ENCODE peak calls at places on chromosomes 13 and 19, in seven cellular contexts. H is A673; X is colonic mucosa; Q is aorta; M is CD4-positive, CD25-positive, alpha-beta regulatory T cell; J is Panc1; N is transverse colon. R is an unnamed sample.

GRCh38 chr19:28426902-28427232 is 786.1 kb downstream of the UQCRFS1 start:
- DNase-seq in H (no peak), X (no peak), Q (no peak), M (no peak), J (no peak), N (no peak), R (no peak)

GRCh38 chr19:49921871-49922755 is 6.9 kb upstream of the ATF5 start:
- DNase-seq in H (no peak), X (no peak), Q (peak), M (no peak), J (no peak), N (no peak), R (no peak)

GRCh38 chr13:51523082-51523518 is 61.2 kb upstream of the WDFY2 start:
- DNase-seq in H (peak), X (no peak), Q (peak), M (peak), J (no peak), N (peak), R (no peak)

GRCh38 chr13:89057274-89057673 is 1386.1 kb downstream of the SLITRK5 start:
- DNase-seq in H (no peak), X (no peak), Q (no peak), M (no peak), J (no peak), N (no peak), R (no peak)

GRCh38 chr19:4969292-4969771 is 419 bp downstream of the KDM4B start:
- DNase-seq in H (no peak), X (no peak), Q (no peak), M (no peak), J (no peak), N (no peak), R (no peak)

GRCh38 chr13:34107814-34108213 is 289.9 kb downstream of the RFC3 start:
- DNase-seq in H (no peak), X (no peak), Q (no peak), M (no peak), J (no peak), N (no peak), R (no peak)

GRCh38 chr19:21824679-21825078 is 11.3 kb downstream of the ZNF43 start:
- DNase-seq in H (no peak), X (no peak), Q (no peak), M (no peak), J (no peak), N (no peak), R (no peak)

GRCh38 chr13:112852392-112852791 is 116.6 kb upstream of the MCF2L start:
- DNase-seq in H (no peak), X (no peak), Q (peak), M (no peak), J (no peak), N (no peak), R (no peak)

GRCh38 chr13:68359105-68359504 is 1129.0 kb upstream of the PCDH9 start:
- DNase-seq in H (no peak), X (no peak), Q (no peak), M (no peak), J (no peak), N (no peak), R (no peak)

GRCh38 chr13:23870356-23871146 is 18.6 kb downstream of the MIPEP start:
- DNase-seq in H (no peak), X (no peak), Q (no peak), M (no peak), J (no peak), N (no peak), R (no peak)

GRCh38 chr19:51407631-51408131 is 9.8 kb downstream of the SIGLEC10 start:
- DNase-seq in H (no peak), X (no peak), Q (no peak), M (peak), J (no peak), N (peak), R (no peak)

GRCh38 chr13:73364706-73365105 is 305.9 kb downstream of the KLF5 start:
- DNase-seq in H (no peak), X (peak), Q (no peak), M (no peak), J (no peak), N (peak), R (no peak)

GRCh38 chr13:36552334-36552733 is 120.0 kb downstream of the CCNA1 start:
- DNase-seq in H (no peak), X (no peak), Q (no peak), M (no peak), J (no peak), N (no peak), R (no peak)

GRCh38 chr13:69857188-69857821 is 250.3 kb upstream of the ATXN8OS start:
- DNase-seq in H (peak), X (no peak), Q (no peak), M (peak), J (peak), N (no peak), R (peak)

GRCh38 chr13:20127263-20127562 is 33.6 kb downstream of the GJA3 start:
- DNase-seq in H (no peak), X (no peak), Q (no peak), M (peak), J (no peak), N (no peak), R (no peak)

GRCh38 chr13:48158290-48158689 is 63.4 kb upstream of the MED4 start:
- DNase-seq in H (peak), X (no peak), Q (no peak), M (peak), J (no peak), N (no peak), R (no peak)

GRCh38 chr19:16070366-16070990 is 5.8 kb upstream of the TPM4 start:
- DNase-seq in H (no peak), X (peak), Q (peak), M (peak), J (no peak), N (peak), R (peak)

GRCh38 chr13:113744197-113745000 is 14.6 kb upstream of the TMEM255B start:
- DNase-seq in H (no peak), X (no peak), Q (peak), M (no peak), J (no peak), N (peak), R (no peak)

GRCh38 chr13:25291691-25292090 is 4.4 kb upstream of the MTMR6 start:
- DNase-seq in H (no peak), X (no peak), Q (no peak), M (no peak), J (no peak), N (no peak), R (no peak)

GRCh38 chr19:45798995-45799517 is 6.4 kb upstream of the DMWD start:
- DNase-seq in H (peak), X (no peak), Q (peak), M (peak), J (no peak), N (peak), R (no peak)

GRCh38 chr13:23615677-23616076 is 45.5 kb downstream of the TNFRSF19 start:
- DNase-seq in H (peak), X (no peak), Q (no peak), M (no peak), J (no peak), N (no peak), R (no peak)

GRCh38 chr19:49217382-49217781 is 59.8 kb downstream of the TRPM4 start:
- DNase-seq in H (no peak), X (no peak), Q (no peak), M (no peak), J (no peak), N (no peak), R (no peak)

GRCh38 chr19:52331757-52332156 is 4.3 kb upstream of the ZNF610 start:
- DNase-seq in H (no peak), X (no peak), Q (no peak), M (peak), J (no peak), N (no peak), R (no peak)

GRCh38 chr19:7751157-7751783 is 3.9 kb upstream of the CD209 start:
- DNase-seq in H (no peak), X (no peak), Q (no peak), M (peak), J (no peak), N (no peak), R (peak)

GRCh38 chr19:42306646-42307045 is 4.2 kb upstream of the PAFAH1B3 start:
- DNase-seq in H (no peak), X (no peak), Q (no peak), M (no peak), J (no peak), N (no peak), R (no peak)

GRCh38 chr13:47081850-47082249 is 185.0 kb upstream of the HTR2A start:
- DNase-seq in H (no peak), X (no peak), Q (no peak), M (no peak), J (no peak), N (no peak), R (no peak)

GRCh38 chr19:29405728-29405995 is 120.1 kb upstream of the VSTM2B start:
- DNase-seq in H (no peak), X (no peak), Q (no peak), M (no peak), J (no peak), N (no peak), R (no peak)

GRCh38 chr13:45519473-45519872 is 54.7 kb downstream of the COG3 start:
- DNase-seq in H (no peak), X (no peak), Q (no peak), M (no peak), J (no peak), N (no peak), R (no peak)

GRCh38 chr19:3573858-3574637 is 1.3 kb downstream of the HMG20B start:
- DNase-seq in H (peak), X (peak), Q (peak), M (peak), J (peak), N (peak), R (peak)
- H3K4me3 ChIP-seq in H (peak), X (peak), Q (no peak), M (no peak), J (peak), N (peak), R (peak)

DNA sequence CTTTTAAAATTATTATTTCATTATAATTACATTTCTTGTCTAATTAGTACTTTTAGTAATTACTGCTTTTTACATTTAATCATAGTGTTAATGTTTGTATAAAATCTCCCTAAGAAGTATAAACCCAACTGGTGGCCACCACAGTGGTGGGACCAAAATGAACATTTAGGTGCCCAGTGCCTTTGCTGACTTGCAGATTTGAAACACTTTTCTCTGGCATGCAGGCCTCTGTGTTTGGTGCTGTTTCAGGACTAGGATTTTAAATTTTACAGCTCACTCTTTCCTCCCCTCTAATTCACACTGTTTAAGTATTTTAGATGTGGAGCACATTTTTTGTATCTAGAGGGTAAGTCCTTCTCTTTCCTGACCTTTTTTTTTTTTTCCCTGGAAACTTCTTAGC is 17.5 kb downstream of the UBAC2 start:
- DNase-seq in H (no peak), X (no peak), Q (no peak), M (no peak), J (no peak), N (no peak), R (no peak)
- H3K4me3 ChIP-seq in H (no peak), X (no peak), Q (no peak), M (peak), J (no peak), N (no peak), R (no peak)

GRCh38 chr19:53981408-53981998 is 9.9 kb upstream of the CACNG6 start:
- DNase-seq in H (no peak), X (no peak), Q (no peak), M (no peak), J (no peak), N (no peak), R (no peak)
- H3K4me3 ChIP-seq in H (peak), X (no peak), Q (no peak), M (no peak), J (peak), N (no peak), R (no peak)

DNA sequence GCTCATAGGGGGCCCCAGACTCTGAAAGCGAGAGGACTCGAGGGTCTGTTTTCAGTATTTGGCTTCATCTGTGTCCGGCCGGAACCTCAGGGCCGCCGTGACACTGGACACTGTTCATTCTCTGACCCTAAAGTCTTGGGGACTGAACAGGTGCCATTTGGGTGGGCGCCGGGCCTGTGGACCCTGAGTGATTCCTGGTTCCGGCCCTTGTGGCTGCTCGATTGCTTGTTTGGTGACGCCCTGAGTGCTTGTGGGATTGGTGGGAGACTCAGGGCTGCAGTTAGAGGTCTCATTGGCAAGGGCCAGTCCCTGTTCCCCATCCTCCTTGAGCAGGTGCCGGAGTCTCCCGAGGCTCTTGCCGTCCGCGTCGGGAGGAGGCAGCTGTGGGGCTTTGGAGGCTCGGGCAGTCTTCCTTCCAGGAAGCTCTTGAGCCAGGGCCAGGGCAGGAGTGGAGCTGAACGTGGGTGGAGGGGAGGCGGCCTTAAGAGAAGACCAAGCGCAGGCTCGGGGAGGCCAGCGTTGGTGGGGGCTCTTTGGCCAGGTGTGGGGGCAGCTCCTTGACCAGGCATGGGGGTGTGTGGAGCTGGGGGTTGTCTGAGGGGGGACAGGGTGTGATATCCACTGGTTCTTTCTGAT is 4.7 kb downstream of the PTBP1 start:
- DNase-seq in H (no peak), X (no peak), Q (no peak), M (no peak), J (no peak), N (no peak), R (no peak)
- H3K4me3 ChIP-seq in H (peak), X (no peak), Q (no peak), M (no peak), J (peak), N (no peak), R (no peak)

DNA sequence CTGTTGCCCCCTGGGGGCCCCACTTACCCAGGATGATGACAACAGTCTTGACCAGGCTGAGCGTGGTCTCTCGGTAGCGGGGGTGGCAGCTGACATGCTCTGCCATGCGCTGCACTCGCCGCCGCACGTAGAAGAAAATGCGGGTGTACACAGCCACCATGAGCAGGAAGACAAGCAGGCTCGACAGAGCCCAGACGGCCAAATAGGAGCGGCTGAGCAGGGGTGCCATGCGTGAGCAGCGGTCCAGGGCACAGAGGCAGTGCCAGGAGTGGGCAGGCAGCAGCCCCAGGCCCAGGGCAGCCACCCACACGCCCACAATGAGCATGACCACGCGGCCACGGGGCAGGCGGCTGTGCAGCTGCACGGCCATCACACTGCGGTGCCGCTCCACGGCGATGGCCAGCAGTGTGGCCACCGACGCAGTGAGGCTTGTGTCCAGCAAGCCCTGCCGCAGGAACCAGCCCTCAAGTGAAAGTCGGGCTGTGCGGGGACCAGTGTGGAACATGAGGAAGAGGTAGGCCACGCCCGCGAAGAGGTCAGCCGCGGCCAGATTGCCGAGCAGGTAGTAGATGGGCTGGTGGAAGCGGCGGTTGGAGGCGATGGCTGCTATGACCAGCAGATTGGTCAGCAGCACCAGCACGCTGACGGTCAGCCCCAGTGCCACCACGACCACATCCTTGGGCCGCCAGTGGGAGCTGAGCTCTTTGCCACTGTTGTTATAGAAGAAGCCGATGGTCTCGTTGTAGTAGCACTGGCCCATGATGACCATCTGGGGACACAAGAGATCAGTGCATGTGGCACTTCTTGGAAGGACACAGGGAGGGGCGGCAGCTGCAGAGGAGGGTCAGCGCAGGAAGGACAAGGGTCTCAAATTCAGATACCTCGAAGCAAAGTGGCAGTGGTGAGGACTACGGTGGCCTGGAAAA is 1.2 kb downstream of the LPAR2 start:
- DNase-seq in H (no peak), X (no peak), Q (no peak), M (no peak), J (no peak), N (no peak), R (no peak)
- H3K4me3 ChIP-seq in H (peak), X (peak), Q (no peak), M (peak), J (peak), N (no peak), R (peak)

DNA sequence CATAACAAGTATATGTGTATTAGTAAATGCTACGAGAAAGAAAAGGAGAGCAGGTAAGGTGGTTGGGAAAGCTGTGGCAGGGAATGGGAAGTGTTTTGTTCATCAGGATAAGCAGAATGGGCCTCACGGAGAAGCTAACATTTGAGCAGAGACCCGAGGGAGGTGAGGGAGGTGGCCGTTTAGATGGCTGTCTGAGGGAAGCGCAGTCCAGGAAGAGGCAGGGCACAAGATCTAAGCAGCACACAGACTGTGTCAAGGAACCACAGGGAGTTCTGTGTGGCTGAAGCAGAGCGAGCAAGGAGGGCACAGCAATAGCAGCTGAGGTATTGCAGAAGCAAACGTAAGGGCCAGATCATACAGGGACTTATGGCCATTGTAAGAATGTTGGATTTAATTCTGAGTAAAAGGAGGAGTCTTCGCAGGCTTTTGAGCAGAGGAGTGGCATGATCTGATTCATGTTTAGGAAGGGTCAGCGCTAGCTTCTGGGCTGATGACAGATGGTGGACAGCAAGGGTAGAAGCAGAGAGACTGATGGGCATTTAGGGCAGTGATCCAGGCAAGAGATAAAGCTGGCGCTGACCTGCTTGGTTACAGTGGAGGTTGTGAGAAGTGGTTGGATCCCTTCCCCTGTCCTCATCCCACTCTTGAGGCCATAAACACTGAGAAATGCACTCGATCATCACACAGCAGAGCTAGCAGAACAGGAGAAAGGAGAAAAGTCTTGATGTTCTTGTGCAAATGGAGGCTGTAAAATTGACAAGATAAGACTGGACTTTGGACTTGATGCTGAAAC is 199.9 kb downstream of the LACC1 start:
- DNase-seq in H (no peak), X (no peak), Q (no peak), M (no peak), J (no peak), N (no peak), R (no peak)
- H3K4me3 ChIP-seq in H (no peak), X (no peak), Q (no peak), M (no peak), J (no peak), N (no peak), R (no peak)

GRCh38 chr19:17215125-17215971 is at the start of gene USE1:
- DNase-seq in H (peak), X (peak), Q (peak), M (peak), J (peak), N (peak), R (peak)

GRCh38 chr19:17216058-17216670 is 1.0 kb downstream of the USE1 start:
- DNase-seq in H (no peak), X (no peak), Q (peak), M (no peak), J (no peak), N (no peak), R (no peak)

GRCh38 chr19:17214531-17215124 is 529 bp upstream of the USE1 start:
- DNase-seq in H (no peak), X (no peak), Q (peak), M (no peak), J (no peak), N (no peak), R (no peak)

GRCh38 chr19:17211547-17212446 is 3.4 kb upstream of the USE1 start:
- DNase-seq in H (no peak), X (no peak), Q (peak), M (no peak), J (no peak), N (no peak), R (no peak)

DNA sequence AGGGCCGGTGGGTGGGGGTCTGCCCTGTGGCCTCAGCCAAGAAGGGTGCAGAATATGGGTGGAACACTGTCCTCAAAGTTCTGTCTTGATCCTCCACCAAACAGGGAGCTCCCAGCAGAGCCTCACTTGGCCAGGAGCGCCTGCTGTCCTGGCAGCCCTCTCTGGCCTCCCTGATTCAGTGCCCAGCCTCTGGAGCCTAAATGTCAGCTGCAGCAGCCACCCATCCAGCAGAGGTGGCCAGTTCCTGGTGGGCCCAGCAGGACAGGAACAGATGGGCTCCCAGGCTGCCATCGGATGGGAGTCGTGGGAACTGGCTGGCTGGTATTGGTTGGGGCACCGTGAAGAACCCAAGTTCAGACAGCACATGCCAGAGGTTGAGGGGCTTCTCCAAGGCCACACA is 1.8 kb upstream of the USE1 start:
- DNase-seq in H (no peak), X (no peak), Q (no peak), M (no peak), J (no peak), N (no peak), R (no peak)
- H3K4me3 ChIP-seq in H (no peak), X (no peak), Q (no peak), M (no peak), J (no peak), N (no peak), R (no peak)

R was measured in GM12864.